ENCODE peak calls at places on chromosomes 11 and 22, in four cellular contexts. D, L, S and F are unnamed samples.

GRCh38 chr11:32705309-32706033 is 89.0 kb downstream of the CCDC73 start:
- DNase-seq in D (no peak), L (no peak), S (no peak), F (no peak)

GRCh38 chr11:82046778-82047177 is 686.9 kb downstream of the FAM181B start:
- DNase-seq in D (no peak), L (no peak), S (no peak), F (peak)

GRCh38 chr11:67022961-67023956 is at the start of gene SYT12:
- DNase-seq in D (no peak), L (peak), S (peak), F (peak)

GRCh38 chr11:113884361-113884836 is 9.0 kb upstream of the USP28 start:
- DNase-seq in D (no peak), L (no peak), S (peak), F (no peak)

GRCh38 chr11:13311570-13311969 is 34.0 kb downstream of the BMAL1 start:
- DNase-seq in D (no peak), L (no peak), S (no peak), F (no peak)

GRCh38 chr11:61635787-61636186 is 44.4 kb upstream of the DAGLA start:
- DNase-seq in D (no peak), L (no peak), S (no peak), F (no peak)

GRCh38 chr22:30187726-30188407 is 58.7 kb downstream of the LIF start:
- DNase-seq in D (no peak), L (no peak), S (peak), F (no peak)

GRCh38 chr11:116335078-116335477 is 437.7 kb downstream of the BUD13 start:
- DNase-seq in D (no peak), L (no peak), S (no peak), F (no peak)

GRCh38 chr11:34185926-34186841 is 80.8 kb downstream of the NAT10 start:
- DNase-seq in D (no peak), L (no peak), S (no peak), F (no peak)

GRCh38 chr11:46120361-46120710 is 918 bp downstream of the PHF21A start:
- DNase-seq in D (peak), L (peak), S (no peak), F (peak)

GRCh38 chr11:100808904-100809491 is 121.9 kb downstream of the ARHGAP42 start:
- DNase-seq in D (no peak), L (no peak), S (peak), F (no peak)

GRCh38 chr11:106473089-106473722 is 395.7 kb downstream of the AASDHPPT start:
- DNase-seq in D (peak), L (no peak), S (peak), F (no peak)

GRCh38 chr11:73622920-73623593 is 23.3 kb upstream of the PLEKHB1 start:
- DNase-seq in D (no peak), L (no peak), S (no peak), F (no peak)

GRCh38 chr22:20080776-20081654 is 974 bp downstream of the DGCR8 start:
- DNase-seq in D (peak), L (peak), S (peak), F (no peak)

GRCh38 chr22:30254307-30254706 is 7.7 kb upstream of the LIF start:
- DNase-seq in D (no peak), L (no peak), S (no peak), F (no peak)